ENCODE peak calls at places on chromosomes 5 and 9, in four cellular contexts. One of them, this sample, is unnamed.

GRCh38 chr5:2896371-2897275 is 145.1 kb upstream of the IRX2 start:
- DNase-seq in NCI-H82: no peak
- DNase-seq in mesothelial cell of epicardium: no peak
- DNase-seq in activated CD4-positive, alpha-beta T cell treated with anti-CD3 and anti-CD28 coated beads, Interleukin-2, amount 50 U/mL, for 1 hour: no peak
- DNase-seq in this sample: no peak

GRCh38 chr9:95365766-95366165 is 48.3 kb upstream of the FANCC start:
- DNase-seq in NCI-H82: no peak
- DNase-seq in mesothelial cell of epicardium: no peak
- DNase-seq in activated CD4-positive, alpha-beta T cell treated with anti-CD3 and anti-CD28 coated beads, Interleukin-2, amount 50 U/mL, for 1 hour: no peak
- DNase-seq in this sample: no peak

GRCh38 chr9:749712-750111 is 91.8 kb upstream of the DMRT1 start:
- DNase-seq in NCI-H82: no peak
- DNase-seq in mesothelial cell of epicardium: no peak
- DNase-seq in activated CD4-positive, alpha-beta T cell treated with anti-CD3 and anti-CD28 coated beads, Interleukin-2, amount 50 U/mL, for 1 hour: no peak
- DNase-seq in this sample: no peak

GRCh38 chr9:37508834-37509206 is 23.1 kb downstream of the POLR1E start:
- DNase-seq in NCI-H82: no peak
- DNase-seq in mesothelial cell of epicardium: no peak
- DNase-seq in activated CD4-positive, alpha-beta T cell treated with anti-CD3 and anti-CD28 coated beads, Interleukin-2, amount 50 U/mL, for 1 hour: no peak
- DNase-seq in this sample: no peak

GRCh38 chr9:38257626-38258215 is 134.8 kb upstream of the ALDH1B1 start:
- DNase-seq in NCI-H82: no peak
- DNase-seq in mesothelial cell of epicardium: no peak
- DNase-seq in activated CD4-positive, alpha-beta T cell treated with anti-CD3 and anti-CD28 coated beads, Interleukin-2, amount 50 U/mL, for 1 hour: no peak
- DNase-seq in this sample: no peak

GRCh38 chr9:15310448-15310847 is 3.4 kb upstream of the TTC39B start:
- DNase-seq in NCI-H82: no peak
- DNase-seq in mesothelial cell of epicardium: no peak
- DNase-seq in activated CD4-positive, alpha-beta T cell treated with anti-CD3 and anti-CD28 coated beads, Interleukin-2, amount 50 U/mL, for 1 hour: no peak
- DNase-seq in this sample: no peak

GRCh38 chr5:32753765-32754164 is 42.6 kb downstream of the NPR3 start:
- DNase-seq in NCI-H82: no peak
- DNase-seq in mesothelial cell of epicardium: no peak
- DNase-seq in activated CD4-positive, alpha-beta T cell treated with anti-CD3 and anti-CD28 coated beads, Interleukin-2, amount 50 U/mL, for 1 hour: no peak
- DNase-seq in this sample: no peak

GRCh38 chr5:15233566-15233965 is 266.4 kb upstream of the FBXL7 start:
- DNase-seq in NCI-H82: no peak
- DNase-seq in mesothelial cell of epicardium: no peak
- DNase-seq in activated CD4-positive, alpha-beta T cell treated with anti-CD3 and anti-CD28 coated beads, Interleukin-2, amount 50 U/mL, for 1 hour: no peak
- DNase-seq in this sample: no peak

GRCh38 chr9:74666625-74667316 is 169.6 kb downstream of the RORB start:
- DNase-seq in NCI-H82: no peak
- DNase-seq in mesothelial cell of epicardium: no peak
- DNase-seq in activated CD4-positive, alpha-beta T cell treated with anti-CD3 and anti-CD28 coated beads, Interleukin-2, amount 50 U/mL, for 1 hour: no peak
- DNase-seq in this sample: no peak

GRCh38 chr9:135256568-135257354 is 169.3 kb downstream of the OLFM1 start:
- DNase-seq in NCI-H82: no peak
- DNase-seq in mesothelial cell of epicardium: no peak
- DNase-seq in activated CD4-positive, alpha-beta T cell treated with anti-CD3 and anti-CD28 coated beads, Interleukin-2, amount 50 U/mL, for 1 hour: no peak
- DNase-seq in this sample: no peak

GRCh38 chr9:23526806-23527205 is 299.2 kb downstream of the ELAVL2 start:
- DNase-seq in NCI-H82: no peak
- DNase-seq in mesothelial cell of epicardium: no peak
- DNase-seq in activated CD4-positive, alpha-beta T cell treated with anti-CD3 and anti-CD28 coated beads, Interleukin-2, amount 50 U/mL, for 1 hour: no peak
- DNase-seq in this sample: no peak

GRCh38 chr9:77403244-77403643 is 225.9 kb downstream of the VPS13A start:
- DNase-seq in NCI-H82: no peak
- DNase-seq in mesothelial cell of epicardium: no peak
- DNase-seq in activated CD4-positive, alpha-beta T cell treated with anti-CD3 and anti-CD28 coated beads, Interleukin-2, amount 50 U/mL, for 1 hour: no peak
- DNase-seq in this sample: no peak

GRCh38 chr9:119736478-119737454 is 367.5 kb upstream of the BRINP1 start:
- DNase-seq in NCI-H82: peak; percentile 45
- DNase-seq in mesothelial cell of epicardium: no peak
- DNase-seq in activated CD4-positive, alpha-beta T cell treated with anti-CD3 and anti-CD28 coated beads, Interleukin-2, amount 50 U/mL, for 1 hour: no peak
- DNase-seq in this sample: no peak

GRCh38 chr9:122051401-122052346 is 41.4 kb downstream of the TTLL11 start:
- DNase-seq in NCI-H82: no peak
- DNase-seq in mesothelial cell of epicardium: no peak
- DNase-seq in activated CD4-positive, alpha-beta T cell treated with anti-CD3 and anti-CD28 coated beads, Interleukin-2, amount 50 U/mL, for 1 hour: no peak
- DNase-seq in this sample: no peak